ENCODE peak calls at places on chromosomes 4 and X, in six cellular contexts. E, I, N, B, J and F are unnamed samples.

GRCh38 chr4:110020139-110020538 is 107.5 kb downstream of the EGF start:
- DNase-seq in E (no peak), I (no peak), J (peak), N (peak), B (peak), F (no peak)

GRCh38 chrX:109629310-109629709 is 4.3 kb upstream of the KCNE5 start:
- DNase-seq in J (no peak), E (no peak), N (no peak), I (no peak), B (peak), F (no peak)

GRCh38 chr4:95129708-95130343 is 372.1 kb downstream of the BMPR1B start:
- DNase-seq in E (peak), J (peak), N (no peak), B (peak), I (peak), F (peak)

GRCh38 chr4:10635096-10635495 is 49.5 kb downstream of the CLNK start:
- DNase-seq in B (no peak), E (no peak), I (no peak), N (no peak), J (no peak), F (no peak)

GRCh38 chrX:104122829-104123228 is 10.5 kb downstream of the ZCCHC18 start:
- DNase-seq in E (no peak), B (no peak), J (no peak), I (no peak), N (no peak), F (peak)

GRCh38 chr4:10173039-10173753 is 56.6 kb upstream of the WDR1 start:
- DNase-seq in N (no peak), E (peak), J (peak), B (peak), I (no peak), F (no peak)

GRCh38 chrX:330726-331144 is 12.1 kb upstream of the GTPBP6 start:
- DNase-seq in I (no peak), B (no peak), J (no peak), N (peak), E (no peak), F (no peak)

GRCh38 chrX:100090931-100091330 is 319.1 kb downstream of the PCDH19 start:
- DNase-seq in N (no peak), E (peak), B (peak), J (no peak), I (no peak), F (no peak)

GRCh38 chrX:40663880-40664630 is 16.7 kb upstream of the CXorf38 start:
- DNase-seq in N (peak), E (no peak), I (peak), J (peak), B (peak), F (no peak)

GRCh38 chrX:43005561-43005960 is 227.6 kb upstream of the PPP1R2C start:
- DNase-seq in N (no peak), B (no peak), J (no peak), I (no peak), E (no peak), F (no peak)

GRCh38 chr4:46506876-46507275 is 116.9 kb upstream of the GABRA2 start:
- DNase-seq in E (no peak), I (no peak), J (no peak), B (peak), N (no peak), F (no peak)

GRCh38 chr4:24659241-24659961 is 75.0 kb upstream of the DHX15 start:
- DNase-seq in I (no peak), E (no peak), B (peak), N (no peak), J (no peak), F (no peak)

GRCh38 chrX:68719181-68719903 is 71.9 kb downstream of the STARD8 start:
- DNase-seq in E (no peak), B (no peak), N (no peak), J (no peak), I (no peak), F (no peak)

GRCh38 chr4:159401791-159402380 is 299.0 kb downstream of the RAPGEF2 start:
- DNase-seq in N (no peak), I (peak), J (peak), E (peak), B (peak), F (no peak)

GRCh38 chr4:67941074-67941473 is 22.2 kb downstream of the TMPRSS11A start:
- DNase-seq in B (no peak), I (no peak), N (no peak), J (no peak), E (no peak), F (no peak)

GRCh38 chrX:133676344-133677122 is 261.2 kb upstream of the GPC4 start:
- DNase-seq in N (no peak), J (no peak), E (no peak), I (no peak), B (no peak), F (no peak)

GRCh38 chrX:136166221-136166855 is 19.0 kb downstream of the FHL1 start:
- DNase-seq in I (no peak), N (no peak), B (peak), E (peak), J (peak), F (no peak)

GRCh38 chr4:14072506-14072905 is 445.0 kb upstream of the BOD1L1 start:
- DNase-seq in J (no peak), B (no peak), I (no peak), N (no peak), E (no peak), F (no peak)

GRCh38 chr4:40736910-40737309 is 12.8 kb upstream of the NSUN7 start:
- DNase-seq in I (no peak), J (peak), B (peak), N (no peak), E (peak), F (peak)

GRCh38 chr4:153269223-153269990 is 65.2 kb downstream of the TRIM2 start:
- DNase-seq in N (no peak), B (no peak), E (no peak), J (no peak), I (no peak), F (no peak)

GRCh38 chr4:82561745-82562552 is at the start of gene TMEM150C:
- DNase-seq in N (peak), B (peak), E (no peak), I (no peak), J (no peak), F (peak)

GRCh38 chr4:15413010-15413622 is 14.7 kb upstream of the C1QTNF7 start:
- DNase-seq in N (no peak), J (no peak), B (peak), I (no peak), E (no peak), F (no peak)

GRCh38 chr4:110231869-110232268 is 33.5 kb upstream of the ELOVL6 start:
- DNase-seq in J (no peak), B (no peak), N (no peak), E (no peak), I (no peak), F (no peak)

GRCh38 chrX:53930513-53931380 is 113.5 kb downstream of the PHF8 start:
- DNase-seq in E (no peak), N (no peak), B (peak), J (peak), I (no peak), F (no peak)

GRCh38 chrX:113935516-113935915 is 648.4 kb upstream of the HTR2C start:
- DNase-seq in I (no peak), J (no peak), N (no peak), E (no peak), B (no peak), F (no peak)

GRCh38 chr4:88706574-88706973 is 8.9 kb upstream of the NAP1L5 start:
- DNase-seq in I (peak), B (peak), J (peak), E (peak), N (no peak), F (no peak)

GRCh38 chr4:1571165-1571908 is 112.8 kb downstream of the FAM53A start:
- DNase-seq in J (no peak), N (peak), E (no peak), B (no peak), I (no peak), F (no peak)

GRCh38 chrX:85037114-85037513 is 33.4 kb downstream of the APOOL start:
- DNase-seq in N (no peak), E (no peak), B (no peak), J (no peak), I (no peak), F (no peak)

GRCh38 chr4:169625886-169626285 is 5.5 kb downstream of the CLCN3 start:
- DNase-seq in J (no peak), I (no peak), N (no peak), B (no peak), E (no peak), F (no peak)

GRCh38 chr4:161919442-161920220 is 244.2 kb downstream of the FSTL5 start:
- DNase-seq in J (no peak), I (no peak), E (no peak), N (no peak), B (no peak), F (no peak)

GRCh38 chr4:100367451-100367850 is 150.4 kb downstream of the EMCN start:
- DNase-seq in E (no peak), J (peak), B (no peak), I (no peak), N (no peak), F (no peak)

GRCh38 chr4:53478671-53479456 is 101.4 kb downstream of the FIP1L1 start:
- DNase-seq in B (peak), I (peak), E (peak), N (no peak), J (peak), F (no peak)

GRCh38 chr4:129043523-129043922 is 49.8 kb downstream of the SCLT1 start:
- DNase-seq in B (peak), I (peak), J (peak), N (no peak), E (peak), F (peak)

GRCh38 chr4:6688879-6689505 is 4.7 kb upstream of the S100P start:
- DNase-seq in I (peak), N (peak), B (peak), E (peak), J (peak), F (peak)
- TF ChIP-seq CTCF in I (no peak), N (no peak), B (peak), E (peak), J (peak), F (no peak)

GRCh38 chr4:3174371-3175338 is 74.3 kb upstream of the MSANTD1 start:
- DNase-seq in B (no peak), E (no peak), I (no peak), J (no peak), N (no peak), F (no peak)

GRCh38 chr4:3178351-3178750 is 70.6 kb upstream of the MSANTD1 start:
- DNase-seq in E (no peak), I (no peak), J (no peak), N (no peak), B (no peak), F (no peak)

GRCh38 chr4:3176625-3177229 is 72.2 kb upstream of the MSANTD1 start:
- DNase-seq in B (no peak), J (no peak), E (no peak), I (no peak), N (no peak), F (no peak)

GRCh38 chr4:3179126-3179706 is 69.7 kb upstream of the MSANTD1 start:
- DNase-seq in J (peak), N (no peak), B (no peak), I (no peak), E (no peak), F (no peak)

GRCh38 chr4:3177905-3178304 is 71.1 kb upstream of the MSANTD1 start:
- DNase-seq in N (no peak), J (no peak), E (no peak), B (no peak), I (no peak), F (no peak)
- TF ChIP-seq CTCF in N (no peak), J (no peak), E (no peak), B (no peak), I (no peak), F (no peak)

GRCh38 chr4:150215601-150216000 is 137.4 kb downstream of the DCLK2 start:
- DNase-seq in J (no peak), I (no peak), E (no peak), B (no peak), N (no peak), F (no peak)

GRCh38 chr4:150211016-150211415 is 132.8 kb downstream of the DCLK2 start:
- DNase-seq in N (no peak), E (no peak), B (no peak), J (peak), I (no peak), F (no peak)

GRCh38 chr4:150211821-150212445 is 133.7 kb downstream of the DCLK2 start:
- DNase-seq in B (no peak), E (peak), N (no peak), J (no peak), I (peak), F (no peak)

GRCh38 chr4:150212485-150212884 is 134.2 kb downstream of the DCLK2 start:
- DNase-seq in N (no peak), I (no peak), B (no peak), E (no peak), J (no peak), F (no peak)

DNA sequence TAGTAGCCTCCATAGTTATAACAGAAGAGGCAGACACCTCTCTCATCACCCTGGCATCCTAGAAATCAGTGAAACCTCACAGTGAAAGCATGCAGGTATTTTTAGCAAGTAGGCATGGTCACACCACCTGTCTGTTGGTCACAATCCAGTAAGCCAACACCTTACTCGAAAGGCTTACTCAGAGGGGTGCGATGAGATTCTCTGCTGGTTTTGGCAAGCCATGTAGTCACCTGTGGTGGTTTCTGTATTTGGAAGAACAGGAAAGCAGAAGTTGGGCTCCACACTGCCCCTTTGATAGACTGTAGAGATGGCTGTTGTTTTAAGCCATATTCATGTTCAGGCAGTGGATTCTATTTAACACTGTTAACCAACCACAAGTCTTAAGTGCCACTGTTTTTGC is 134.7 kb downstream of the DCLK2 start:
- DNase-seq in I (no peak), N (no peak), E (no peak), J (no peak), B (no peak), F (no peak)
- TF ChIP-seq CTCF in I (no peak), N (no peak), E (no peak), J (no peak), B (no peak), F (no peak)

DNA sequence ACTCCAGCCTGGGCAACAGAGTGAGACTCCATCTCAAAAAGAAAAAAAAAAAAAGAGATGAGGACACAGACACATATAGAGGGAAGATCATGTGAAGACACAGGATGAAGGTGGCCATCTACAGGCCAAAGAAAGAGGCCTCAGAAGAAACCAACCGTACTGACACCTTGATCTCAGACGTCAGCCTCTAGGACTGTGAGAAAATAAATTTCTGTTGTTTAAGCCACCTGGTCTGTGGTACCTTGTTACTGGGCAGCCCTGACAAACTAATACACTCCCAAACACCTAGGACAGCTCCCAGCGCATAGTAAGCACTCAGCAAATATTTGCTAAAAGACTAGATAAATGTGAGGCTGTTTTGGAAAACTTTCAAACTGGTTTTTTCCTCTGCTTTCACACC is 59.2 kb upstream of the SMIM10 start:
- DNase-seq in B (no peak), J (no peak), N (no peak), E (no peak), I (no peak), F (no peak)
- TF ChIP-seq CTCF in B (no peak), J (no peak), N (no peak), E (no peak), I (no peak), F (no peak)

DNA sequence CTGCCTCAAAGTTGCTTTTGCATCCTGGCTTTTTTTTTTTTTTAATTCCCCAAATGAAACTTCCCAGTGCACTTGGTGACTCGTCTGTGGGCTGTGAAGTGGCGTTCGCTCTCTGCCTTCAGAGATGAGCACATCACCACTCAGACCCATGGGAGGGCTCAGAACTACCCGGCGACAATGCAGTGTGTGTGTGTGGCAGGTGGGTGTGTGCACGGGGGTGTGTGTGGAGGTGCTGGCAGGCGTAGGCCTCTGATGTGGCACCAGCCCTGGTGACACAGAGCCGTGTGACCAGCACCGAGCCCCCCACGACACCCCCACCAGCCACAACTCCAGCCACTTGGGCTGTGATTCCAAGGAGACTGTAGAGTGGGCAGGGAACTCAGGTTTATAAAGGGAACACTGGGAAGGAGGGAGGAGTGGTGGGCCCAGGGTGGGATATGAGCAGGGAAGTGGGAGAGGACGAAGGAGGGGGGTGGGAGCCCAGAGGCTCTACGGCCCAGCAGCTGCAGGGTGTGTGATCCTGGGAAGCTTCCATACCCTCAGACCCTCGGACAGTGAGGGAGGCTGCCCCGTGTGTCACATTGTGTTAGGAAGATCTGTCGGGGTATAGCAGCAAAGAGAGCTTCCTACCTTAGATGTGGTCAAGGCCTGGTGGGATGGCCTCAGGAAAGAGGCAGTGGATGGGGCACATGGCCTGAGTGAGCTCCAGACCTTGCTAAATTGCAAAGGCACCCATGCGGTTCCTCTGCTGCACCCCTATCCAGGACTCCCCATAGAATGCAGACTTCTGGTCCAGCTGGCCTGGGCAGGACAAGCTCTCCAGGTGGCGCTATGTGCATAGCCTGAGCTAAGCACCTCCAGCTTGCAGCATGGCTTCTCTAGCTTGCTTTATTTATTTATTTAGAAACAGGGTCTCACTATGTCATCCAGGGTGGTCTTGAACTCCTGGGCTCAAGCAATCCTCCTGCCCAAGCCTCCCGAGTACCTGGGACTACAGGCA is 5.8 kb upstream of the WFS1 start:
- DNase-seq in I (no peak), B (peak), J (peak), N (peak), E (peak), F (peak)
- TF ChIP-seq CTCF in I (peak), B (peak), J (peak), N (no peak), E (peak), F (peak)